ENCODE peak calls at places on chromosome 21, in eight cellular contexts. V, H, S, N, C, P, J and K are unnamed samples.

GRCh38 chr21:26082549-26082948 is 88.0 kb downstream of the APP start:
- DNase-seq in V (no peak), H (no peak), S (no peak), N (no peak), C (no peak), P (no peak), J (no peak), K (no peak)

GRCh38 chr21:42787613-42788012 is 91.7 kb downstream of the WDR4 start:
- DNase-seq in V (no peak), H (no peak), S (no peak), N (no peak), C (no peak), P (no peak), J (no peak), K (no peak)

GRCh38 chr21:38668501-38668900 is 137.2 kb upstream of the ETS2 start:
- DNase-seq in V (no peak), H (no peak), S (no peak), N (no peak), C (peak), P (no peak), J (no peak), K (no peak)

GRCh38 chr21:38170283-38170682 is 86.5 kb upstream of the KCNJ15 start:
- DNase-seq in V (no peak), H (peak), S (no peak), N (no peak), C (no peak), P (peak), J (no peak), K (no peak)

GRCh38 chr21:45339430-45340405 is 52.0 kb upstream of the POFUT2 start:
- DNase-seq in V (no peak), H (no peak), S (no peak), N (no peak), C (no peak), P (no peak), J (peak), K (no peak)

GRCh38 chr21:43467785-43468184 is 40.9 kb upstream of the SIK1 start:
- DNase-seq in V (no peak), H (no peak), S (no peak), N (peak), C (peak), P (no peak), J (peak), K (no peak)

GRCh38 chr21:40177979-40178378 is 310.7 kb downstream of the PCP4 start:
- DNase-seq in V (peak), H (no peak), S (no peak), N (no peak), C (no peak), P (no peak), J (no peak), K (no peak)

GRCh38 chr21:36150192-36150711 is 6.4 kb upstream of the DOP1B start:
- DNase-seq in V (no peak), H (no peak), S (peak), N (no peak), C (no peak), P (peak), J (peak), K (no peak)

GRCh38 chr21:43956019-43956666 is 56.0 kb upstream of the TRAPPC10 start:
- DNase-seq in V (no peak), H (no peak), S (no peak), N (no peak), C (no peak), P (no peak), J (no peak), K (no peak)

GRCh38 chr21:31258073-31258472 is 86.0 kb downstream of the TIAM1 start:
- DNase-seq in V (no peak), H (no peak), S (no peak), N (no peak), C (no peak), P (no peak), J (no peak), K (no peak)

GRCh38 chr21:41066086-41066938 is 101.6 kb upstream of the BACE2 start:
- DNase-seq in V (no peak), H (no peak), S (no peak), N (no peak), C (no peak), P (no peak), J (no peak), K (no peak)

GRCh38 chr21:46559291-46559983 is 45.4 kb downstream of the S100B start:
- DNase-seq in V (no peak), H (no peak), S (peak), N (peak), C (no peak), P (no peak), J (peak), K (peak)

GRCh38 chr21:46503922-46504539 is 45.3 kb downstream of the DIP2A start:
- DNase-seq in V (no peak), H (no peak), S (no peak), N (no peak), C (no peak), P (no peak), J (no peak), K (peak)